ENCODE peak calls at places on chromosomes 7 and 10, in nine cellular contexts. R is cardiac muscle cell, B is DND-41, F is SK-N-SH, N is fibroblast of lung, U is mammary epithelial cell, A is heart left ventricle, Y is esophagus squamous epithelium, D is colonic mucosa. G is an unnamed sample. For H3K4me1, the result is how much of the 10 kb centered on the place peaks cover.

GRCh38 chr7:27600247-27600646 is 62.4 kb downstream of the HIBADH start:
- DNase-seq in R (peak), B (no peak), F (no peak), N (no peak), U (no peak), A (no peak), Y (no peak), D (no peak), G (no peak)

GRCh38 chr10:63064706-63065105 is 68.4 kb upstream of the NRBF2 start:
- DNase-seq in R (peak), B (no peak), F (no peak), N (no peak), U (peak), A (no peak), Y (no peak), D (no peak), G (no peak)

GRCh38 chr10:71217266-71218045 is 5.1 kb downstream of the UNC5B start:
- DNase-seq in R (no peak), B (no peak), F (peak), N (no peak), U (peak), A (peak), Y (no peak), D (no peak), G (no peak)

GRCh38 chr7:134593530-134594392 is 44.9 kb downstream of the AKR1B15 start:
- DNase-seq in R (peak), B (no peak), F (peak), N (peak), U (peak), A (peak), Y (no peak), D (peak), G (no peak)

GRCh38 chr7:32957326-32958045 is at the start of gene FKBP9:
- DNase-seq in R (peak), B (no peak), F (peak), N (peak), U (peak), A (peak), Y (no peak), D (peak), G (peak)

GRCh38 chr7:129434846-129435318 is 650 bp downstream of the STRIP2 start:
- DNase-seq in R (peak), B (no peak), F (peak), N (peak), U (peak), A (peak), Y (no peak), D (no peak), G (no peak)

GRCh38 chr7:138542183-138542582 is 82.1 kb downstream of the TRIM24 start:
- DNase-seq in R (no peak), B (no peak), F (no peak), N (no peak), U (no peak), A (no peak), Y (no peak), D (no peak), G (no peak)

GRCh38 chr10:62130948-62131347 is 137.7 kb downstream of the RTKN2 start:
- DNase-seq in R (peak), B (no peak), F (no peak), N (peak), U (peak), A (no peak), Y (no peak), D (no peak), G (no peak)

GRCh38 chr7:128812514-128813168 is 17.6 kb upstream of the FLNC start:
- DNase-seq in R (peak), B (no peak), F (no peak), N (no peak), U (no peak), A (no peak), Y (no peak), D (no peak), G (no peak)

GRCh38 chr7:68544851-68545250 is 1053.4 kb upstream of the AUTS2 start:
- DNase-seq in R (no peak), B (no peak), F (no peak), N (no peak), U (no peak), A (no peak), Y (no peak), D (no peak), G (no peak)

GRCh38 chr7:121545418-121545817 is 149.3 kb upstream of the FAM3C start:
- DNase-seq in R (no peak), B (no peak), F (no peak), N (no peak), U (peak), A (no peak), Y (no peak), D (no peak), G (no peak)

GRCh38 chr10:25815999-25816768 is 117.8 kb upstream of the MYO3A start:
- DNase-seq in R (no peak), B (peak), F (no peak), N (no peak), U (no peak), A (no peak), Y (no peak), D (no peak), G (no peak)

GRCh38 chr10:19816420-19817250 is at the start of gene PLXDC2:
- DNase-seq in R (no peak), B (no peak), F (peak), N (peak), U (peak), A (peak), Y (no peak), D (peak), G (peak)

GRCh38 chr7:35695628-35695888 is 623 bp upstream of the HERPUD2 start:
- DNase-seq in R (no peak), B (peak), F (peak), N (no peak), U (peak), A (no peak), Y (no peak), D (no peak), G (no peak)

GRCh38 chr7:79555571-79555970 is 102.1 kb upstream of the MAGI2 start:
- DNase-seq in R (no peak), B (no peak), F (no peak), N (peak), U (no peak), A (no peak), Y (no peak), D (no peak), G (no peak)

GRCh38 chr7:100088621-100089457 is at the start of gene COPS6:
- DNase-seq in R (peak), B (peak), F (peak), N (peak), U (peak), A (peak), Y (no peak), D (peak), G (peak)

GRCh38 chr10:111323567-111323966 is 246.7 kb downstream of the ADRA2A start:
- DNase-seq in R (no peak), B (no peak), F (no peak), N (no peak), U (no peak), A (no peak), Y (no peak), D (no peak), G (no peak)

GRCh38 chr10:114367041-114367675 is 37.1 kb downstream of the AFAP1L2 start:
- DNase-seq in R (peak), B (no peak), F (no peak), N (peak), U (no peak), A (no peak), Y (no peak), D (no peak), G (no peak)

GRCh38 chr10:51522858-51523257 is 176.5 kb downstream of the CSTF2T start:
- DNase-seq in R (peak), B (no peak), F (no peak), N (peak), U (no peak), A (no peak), Y (no peak), D (no peak), G (no peak)

GRCh38 chr7:102117743-102118142 is 168.9 kb upstream of the SH2B2 start:
- DNase-seq in R (peak), B (no peak), F (peak), N (peak), U (no peak), A (no peak), Y (no peak), D (no peak), G (no peak)

GRCh38 chr10:6297951-6298381 is 95.2 kb downstream of the PFKFB3 start:
- DNase-seq in R (no peak), B (no peak), F (no peak), N (no peak), U (no peak), A (no peak), Y (no peak), D (peak), G (no peak)

GRCh38 chr10:79084012-79084971 is 15.5 kb downstream of the ZMIZ1 start:
- DNase-seq in R (peak), B (peak), F (peak), N (peak), U (peak), A (peak), Y (peak), D (peak), G (no peak)

GRCh38 chr7:22726849-22727792 is at the start of gene IL6:
- DNase-seq in R (peak), B (peak), F (peak), N (peak), U (peak), A (peak), Y (no peak), D (peak), G (no peak)

GRCh38 chr10:53754851-53755250 is 982.3 kb upstream of the MBL2 start:
- DNase-seq in R (no peak), B (no peak), F (no peak), N (peak), U (no peak), A (no peak), Y (no peak), D (no peak), G (peak)

GRCh38 chr7:101402081-101402779 is 39.6 kb downstream of the COL26A1 start:
- DNase-seq in R (peak), B (no peak), F (peak), N (no peak), U (peak), A (no peak), Y (no peak), D (no peak), G (peak)

GRCh38 chr10:110530131-110530831 is 32.6 kb downstream of the DUSP5 start:
- DNase-seq in R (peak), B (no peak), F (peak), N (peak), U (peak), A (peak), Y (no peak), D (peak), G (peak)

GRCh38 chr10:112631501-112632410 is 184.7 kb downstream of the VTI1A start:
- DNase-seq in R (peak), B (no peak), F (no peak), N (peak), U (peak), A (no peak), Y (no peak), D (no peak), G (peak)

GRCh38 chr7:97748482-97748881 is 16.6 kb downstream of the TAC1 start:
- DNase-seq in R (no peak), B (no peak), F (no peak), N (no peak), U (no peak), A (no peak), Y (no peak), D (no peak), G (no peak)

GRCh38 chr7:156143158-156143557 is 330.9 kb upstream of the SHH start:
- DNase-seq in R (no peak), B (no peak), F (no peak), N (no peak), U (no peak), A (no peak), Y (no peak), D (no peak), G (no peak)

GRCh38 chr10:88243202-88243744 is 339.8 kb downstream of the RNLS start:
- DNase-seq in R (peak), B (no peak), F (no peak), N (peak), U (no peak), A (no peak), Y (no peak), D (no peak), G (no peak)

GRCh38 chr7:40437498-40437897 is 302.7 kb downstream of the SUGCT start:
- DNase-seq in R (peak), B (no peak), F (no peak), N (peak), U (peak), A (no peak), Y (no peak), D (no peak), G (no peak)

DNA sequence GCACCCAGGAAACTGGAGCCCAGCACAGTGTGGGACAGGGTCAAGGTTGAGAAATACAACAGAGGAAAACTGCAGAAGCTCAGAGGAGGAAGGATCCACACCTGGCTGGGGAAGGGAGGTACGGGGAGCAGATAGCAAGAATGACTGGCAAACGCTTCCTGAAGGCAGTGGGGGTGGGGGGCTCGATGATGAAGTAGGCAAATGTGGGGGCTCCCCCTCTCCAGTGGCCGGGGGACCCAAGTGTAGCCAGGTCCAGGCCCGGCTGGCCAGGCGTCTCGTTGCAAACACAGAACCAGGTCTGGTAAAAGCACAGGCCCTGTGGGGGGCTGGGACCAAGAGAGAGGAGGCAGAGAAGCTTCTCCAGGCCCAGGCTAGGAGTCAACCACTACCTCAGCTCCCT is 7.7 kb downstream of the CHST15 start:
- DNase-seq in R (no peak), B (no peak), F (no peak), N (no peak), U (no peak), A (no peak), Y (no peak), D (no peak), G (no peak)
- H3K4me1 ChIP-seq in R (under half), B (under half), F (under half), N (under half), U (under half), A (under half), Y (half or more), D (under half), G (under half)

GRCh38 chr7:39360038-39360437 is 206.2 kb upstream of the YAE1 start:
- DNase-seq in R (no peak), B (no peak), F (no peak), N (no peak), U (no peak), A (no peak), Y (no peak), D (no peak), G (no peak)

GRCh38 chr7:39356531-39356930 is 209.7 kb upstream of the YAE1 start:
- DNase-seq in R (no peak), B (no peak), F (no peak), N (no peak), U (no peak), A (no peak), Y (no peak), D (no peak), G (no peak)

GRCh38 chr7:39355664-39356063 is 210.5 kb upstream of the YAE1 start:
- DNase-seq in R (no peak), B (no peak), F (no peak), N (no peak), U (no peak), A (no peak), Y (no peak), D (no peak), G (no peak)

GRCh38 chr7:39360766-39361165 is 205.4 kb upstream of the YAE1 start:
- DNase-seq in R (no peak), B (no peak), F (no peak), N (no peak), U (no peak), A (no peak), Y (no peak), D (no peak), G (no peak)

GRCh38 chr7:39357648-39358047 is 208.6 kb upstream of the YAE1 start:
- DNase-seq in R (no peak), B (peak), F (no peak), N (no peak), U (no peak), A (no peak), Y (no peak), D (no peak), G (no peak)
- TF ChIP-seq CTCF in R (peak), B (peak), F (peak), N (peak), U (peak), A (no peak), Y (no peak), D (no peak), G (peak)

GRCh38 chr7:105699568-105700236 is 118.4 kb upstream of the EFCAB10 start:
- DNase-seq in R (no peak), B (no peak), F (no peak), N (no peak), U (no peak), A (no peak), Y (no peak), D (no peak), G (no peak)

GRCh38 chr7:105697753-105698152 is 116.5 kb upstream of the EFCAB10 start:
- DNase-seq in R (no peak), B (no peak), F (no peak), N (no peak), U (no peak), A (no peak), Y (no peak), D (no peak), G (no peak)

GRCh38 chr7:105693576-105693975 is 112.3 kb upstream of the EFCAB10 start:
- DNase-seq in R (no peak), B (no peak), F (no peak), N (no peak), U (no peak), A (no peak), Y (no peak), D (no peak), G (no peak)

GRCh38 chr7:105703207-105703930 is 122.1 kb upstream of the EFCAB10 start:
- DNase-seq in R (no peak), B (no peak), F (no peak), N (no peak), U (no peak), A (no peak), Y (no peak), D (no peak), G (peak)

DNA sequence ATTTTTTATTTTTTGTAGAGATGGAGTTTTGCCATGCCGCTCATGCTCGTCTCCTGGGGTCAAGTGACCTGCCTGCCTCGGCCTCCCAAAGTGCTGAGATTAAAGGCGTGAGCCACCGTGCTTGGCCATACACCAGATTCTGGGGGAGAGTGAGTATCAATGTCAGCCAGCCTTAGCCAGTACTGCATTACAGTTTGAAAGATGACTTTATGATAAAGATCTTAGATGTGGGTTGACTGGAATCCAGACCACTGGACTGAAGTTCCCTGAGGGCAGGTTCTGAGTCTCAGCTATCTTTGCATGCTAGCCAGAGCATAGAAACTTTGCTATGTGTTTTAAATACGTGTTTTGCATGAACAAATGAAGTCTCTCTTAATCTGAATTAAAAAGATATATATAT is 117.2 kb upstream of the EFCAB10 start:
- DNase-seq in R (no peak), B (no peak), F (no peak), N (no peak), U (no peak), A (no peak), Y (no peak), D (no peak), G (no peak)
- H3K4me1 ChIP-seq in R (under half), B (under half), F (under half), N (under half), U (under half), A (under half), Y (under half), D (under half), G (under half)

DNA sequence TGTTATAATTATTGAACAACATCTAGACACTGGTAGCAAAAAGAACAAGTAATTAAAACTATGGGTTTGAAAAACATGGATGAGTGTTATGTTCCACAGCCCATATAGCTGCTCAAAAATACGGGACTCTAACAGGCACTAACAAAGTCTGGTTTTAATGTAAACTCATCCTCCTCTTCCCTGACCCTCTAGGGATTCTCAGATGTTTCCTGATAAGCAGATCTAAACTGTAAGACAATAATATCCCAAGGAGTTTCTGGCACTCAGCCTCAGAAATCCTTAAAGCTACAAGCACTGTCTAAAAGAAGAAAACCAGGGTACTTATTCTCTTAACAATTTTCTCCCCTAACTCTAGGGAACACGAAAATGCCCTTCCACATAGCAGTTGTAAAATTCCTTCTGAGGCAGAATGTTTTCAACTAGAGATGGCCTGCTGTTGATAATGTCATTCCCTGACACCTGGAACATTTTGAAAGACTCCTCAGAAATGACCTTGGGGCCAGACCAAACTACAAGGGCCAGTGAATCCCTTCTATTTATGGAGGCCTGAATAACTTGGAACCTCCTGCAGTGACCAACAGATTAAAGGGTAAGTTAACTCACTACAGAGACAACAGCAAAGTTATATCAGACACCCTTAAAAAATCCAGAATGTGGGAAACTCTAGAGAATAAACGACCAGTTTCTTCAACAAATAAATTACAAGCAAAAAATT is 12.7 kb downstream of the DNMBP start:
- DNase-seq in R (no peak), B (no peak), F (no peak), N (peak), U (no peak), A (no peak), Y (no peak), D (no peak), G (no peak)
- TF ChIP-seq CTCF in R (no peak), B (no peak), F (no peak), N (no peak), U (no peak), A (no peak), Y (no peak), D (no peak), G (no peak)

GRCh38 chr10:118128675-118129074 is 81.9 kb upstream of the RAB11FIP2 start:
- DNase-seq in R (no peak), B (no peak), F (no peak), N (no peak), U (no peak), A (no peak), Y (no peak), D (no peak), G (no peak)
- H3K4me1 ChIP-seq in R (under half), B (under half), F (under half), N (under half), U (under half), A (under half), Y (under half), D (under half), G (under half)

GRCh38 chr10:90148121-90148855 is 446.9 kb downstream of the KIF20B start:
- DNase-seq in R (peak), B (no peak), F (peak), N (peak), U (peak), A (no peak), Y (no peak), D (no peak), G (no peak)
- TF ChIP-seq CTCF in R (peak), B (peak), F (peak), N (peak), U (peak), A (no peak), Y (peak), D (no peak), G (peak)

GRCh38 chr10:124621637-124622036 is 122.5 kb downstream of the FAM53B start:
- DNase-seq in R (no peak), B (no peak), F (no peak), N (no peak), U (no peak), A (no peak), Y (no peak), D (no peak), G (no peak)
- H3K4me1 ChIP-seq in R (under half), B (half or more), F (under half), N (under half), U (half or more), A (half or more), Y (half or more), D (under half), G (under half)

DNA sequence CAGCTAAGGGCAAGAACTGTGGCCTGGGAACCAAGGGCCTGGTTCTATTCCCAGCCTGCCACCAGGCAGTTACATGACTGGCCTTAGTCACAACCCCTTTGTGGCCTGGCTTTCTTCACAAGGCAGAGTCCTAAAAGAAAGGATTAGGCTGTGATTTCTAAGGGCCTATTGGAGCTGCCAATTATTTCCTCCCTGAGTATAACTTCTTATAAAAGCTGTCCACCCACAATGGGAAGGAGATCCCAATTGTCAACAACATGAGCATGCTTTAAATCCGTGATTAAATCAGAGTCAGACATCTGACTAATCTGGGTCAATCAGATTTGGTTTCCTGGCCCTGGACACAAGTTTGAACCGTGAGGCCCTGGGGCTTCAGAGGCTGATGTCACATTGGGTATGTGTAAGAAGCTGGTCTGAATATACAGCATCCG is 61.5 kb downstream of the ABCB4 start:
- DNase-seq in R (peak), B (no peak), F (peak), N (peak), U (peak), A (no peak), Y (no peak), D (no peak), G (no peak)
- TF ChIP-seq CTCF in R (no peak), B (no peak), F (no peak), N (no peak), U (no peak), A (no peak), Y (no peak), D (no peak), G (no peak)